ENCODE peak calls at places on chromosomes 7 and 10, in ten cellular contexts. One of them, this sample, is unnamed.

GRCh38 chr7:13352677-13353076 is 636.8 kb downstream of the ETV1 start:
- DNase-seq in prostate gland: no peak
- DNase-seq in breast epithelium: no peak
- DNase-seq in GM23338: peak; percentile 36
- DNase-seq in vagina: no peak
- DNase-seq in H1: no peak
- DNase-seq in stomach: no peak
- DNase-seq in HepG2: no peak
- DNase-seq in SK-N-SH: no peak
- DNase-seq in transverse colon: no peak
- DNase-seq in this sample: no peak

GRCh38 chr7:128076831-128077271 is 45.6 kb upstream of the LRRC4 start:
- DNase-seq in prostate gland: peak; percentile 29
- DNase-seq in breast epithelium: peak; percentile 18
- DNase-seq in GM23338: no peak
- DNase-seq in vagina: no peak
- DNase-seq in H1: no peak
- DNase-seq in stomach: peak; percentile 86
- DNase-seq in HepG2: no peak
- DNase-seq in SK-N-SH: peak; percentile 71
- DNase-seq in transverse colon: peak; percentile 85
- DNase-seq in this sample: no peak

GRCh38 chr7:90625562-90625961 is 29.4 kb downstream of the CDK14 start:
- DNase-seq in prostate gland: no peak
- DNase-seq in breast epithelium: peak; percentile 23
- DNase-seq in GM23338: peak; percentile 80
- DNase-seq in vagina: no peak
- DNase-seq in H1: no peak
- DNase-seq in stomach: no peak
- DNase-seq in HepG2: no peak
- DNase-seq in SK-N-SH: peak; percentile 49
- DNase-seq in transverse colon: peak; percentile 11
- DNase-seq in this sample: no peak

GRCh38 chr10:14571866-14572507 is 202.7 kb downstream of the FAM107B start:
- DNase-seq in prostate gland: peak; percentile 94
- DNase-seq in breast epithelium: peak; percentile 66
- DNase-seq in GM23338: no peak
- DNase-seq in vagina: no peak
- DNase-seq in H1: no peak
- DNase-seq in stomach: peak; percentile 92
- DNase-seq in HepG2: peak; percentile 96
- DNase-seq in SK-N-SH: no peak
- DNase-seq in transverse colon: no peak
- DNase-seq in this sample: no peak

GRCh38 chr10:131107970-131108369 is 203.6 kb downstream of the TCERG1L start:
- DNase-seq in prostate gland: no peak
- DNase-seq in breast epithelium: no peak
- DNase-seq in GM23338: no peak
- DNase-seq in vagina: no peak
- DNase-seq in H1: no peak
- DNase-seq in stomach: no peak
- DNase-seq in HepG2: no peak
- DNase-seq in SK-N-SH: no peak
- DNase-seq in transverse colon: no peak
- DNase-seq in this sample: no peak

GRCh38 chr7:129707910-129708490 is 96.5 kb downstream of the NRF1 start:
- DNase-seq in prostate gland: no peak
- DNase-seq in breast epithelium: no peak
- DNase-seq in GM23338: no peak
- DNase-seq in vagina: no peak
- DNase-seq in H1: no peak
- DNase-seq in stomach: no peak
- DNase-seq in HepG2: no peak
- DNase-seq in SK-N-SH: no peak
- DNase-seq in transverse colon: no peak
- DNase-seq in this sample: no peak

GRCh38 chr10:77259475-77259874 is 378.1 kb downstream of the KCNMA1 start:
- DNase-seq in prostate gland: no peak
- DNase-seq in breast epithelium: no peak
- DNase-seq in GM23338: no peak
- DNase-seq in vagina: no peak
- DNase-seq in H1: no peak
- DNase-seq in stomach: no peak
- DNase-seq in HepG2: no peak
- DNase-seq in SK-N-SH: no peak
- DNase-seq in transverse colon: no peak
- DNase-seq in this sample: no peak

GRCh38 chr7:47226688-47227087 is 355.2 kb downstream of the TNS3 start:
- DNase-seq in prostate gland: no peak
- DNase-seq in breast epithelium: no peak
- DNase-seq in GM23338: no peak
- DNase-seq in vagina: no peak
- DNase-seq in H1: no peak
- DNase-seq in stomach: no peak
- DNase-seq in HepG2: no peak
- DNase-seq in SK-N-SH: no peak
- DNase-seq in transverse colon: no peak
- DNase-seq in this sample: no peak

GRCh38 chr10:46020871-46021553 is 9.4 kb downstream of the NCOA4 start:
- DNase-seq in prostate gland: no peak
- DNase-seq in breast epithelium: no peak
- DNase-seq in GM23338: no peak
- DNase-seq in vagina: no peak
- DNase-seq in H1: no peak
- DNase-seq in stomach: no peak
- DNase-seq in HepG2: peak; percentile 92
- DNase-seq in SK-N-SH: no peak
- DNase-seq in transverse colon: no peak
- DNase-seq in this sample: no peak

GRCh38 chr7:129501760-129502707 is at the start of gene SMKR1:
- DNase-seq in prostate gland: peak; percentile 68
- DNase-seq in breast epithelium: peak; percentile 67
- DNase-seq in GM23338: peak; percentile 78
- DNase-seq in vagina: no peak
- DNase-seq in H1: peak; percentile 77
- DNase-seq in stomach: peak; percentile 88
- DNase-seq in HepG2: no peak
- DNase-seq in SK-N-SH: peak; percentile 99
- DNase-seq in transverse colon: peak; percentile 88
- DNase-seq in this sample: no peak

GRCh38 chr7:77940647-77941046 is 142.1 kb downstream of the PHTF2 start:
- DNase-seq in prostate gland: peak; percentile 12
- DNase-seq in breast epithelium: no peak
- DNase-seq in GM23338: peak; percentile 64
- DNase-seq in vagina: no peak
- DNase-seq in H1: no peak
- DNase-seq in stomach: no peak
- DNase-seq in HepG2: peak; percentile 36
- DNase-seq in SK-N-SH: peak; percentile 67
- DNase-seq in transverse colon: peak; percentile 16
- DNase-seq in this sample: peak; percentile 10

DNA sequence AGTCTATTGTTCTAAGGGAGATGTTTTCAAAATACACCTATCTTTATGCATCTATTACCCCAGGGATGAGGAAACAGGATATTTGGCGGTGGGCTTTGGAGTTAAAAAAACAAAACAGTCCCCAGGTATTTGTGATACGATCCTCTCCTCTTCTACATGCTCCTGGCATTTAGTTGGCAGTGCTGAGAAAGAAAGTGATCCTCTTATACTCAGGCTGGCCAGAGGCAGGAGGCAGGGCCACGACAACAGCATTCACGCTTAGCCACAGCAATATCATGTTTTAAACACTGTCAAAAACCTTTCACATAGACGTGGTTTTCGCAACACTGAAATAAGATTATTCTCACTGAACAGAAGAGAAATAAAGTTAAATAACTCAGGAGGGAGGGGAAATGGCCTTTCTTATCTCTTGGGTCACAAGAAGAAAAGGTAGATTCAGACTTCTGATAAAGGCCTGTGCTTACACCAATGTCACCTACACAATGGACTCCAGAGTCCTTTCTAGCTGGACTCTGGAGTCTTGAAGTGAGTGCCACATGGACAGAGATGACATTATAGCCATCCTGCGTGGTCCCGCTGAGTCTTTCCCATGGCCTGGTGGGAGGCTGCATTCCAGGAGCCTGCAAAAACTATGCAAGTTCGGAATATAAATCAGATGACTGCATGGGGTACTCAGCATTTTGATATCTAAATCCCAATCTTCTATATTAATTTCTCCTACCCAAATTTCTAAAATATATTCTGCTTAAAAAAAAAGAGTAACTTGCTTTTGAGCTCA is 88.7 kb downstream of the PIP4K2A start:
- DNase-seq in prostate gland: no peak
- DNase-seq in breast epithelium: no peak
- DNase-seq in GM23338: peak; percentile 33
- DNase-seq in vagina: no peak
- DNase-seq in H1: no peak
- DNase-seq in stomach: no peak
- DNase-seq in HepG2: peak; percentile 21
- DNase-seq in SK-N-SH: no peak
- DNase-seq in transverse colon: no peak
- DNase-seq in this sample: no peak
- H3K27ac ChIP-seq in prostate gland: no peak overlapping the region
- H3K27ac ChIP-seq in breast epithelium: peak overlapping the region; percentile 53
- H3K27ac ChIP-seq in GM23338: peak overlapping the region; percentile 46
- H3K27ac ChIP-seq in vagina: no peak overlapping the region
- H3K27ac ChIP-seq in H1: no peak overlapping the region
- H3K27ac ChIP-seq in stomach: peak overlapping the region; percentile 3
- H3K27ac ChIP-seq in HepG2: peak overlapping the region; percentile 69
- H3K27ac ChIP-seq in SK-N-SH: peak overlapping the region; percentile 80
- H3K27ac ChIP-seq in transverse colon: peak overlapping the region; percentile 7
- H3K27ac ChIP-seq in this sample: peak overlapping the region; percentile 54

GRCh38 chr7:44491229-44491628 is 771 bp upstream of the NUDCD3 start:
- DNase-seq in prostate gland: no peak
- DNase-seq in breast epithelium: no peak
- DNase-seq in GM23338: no peak
- DNase-seq in vagina: no peak
- DNase-seq in H1: no peak
- DNase-seq in stomach: no peak
- DNase-seq in HepG2: no peak
- DNase-seq in SK-N-SH: no peak
- DNase-seq in transverse colon: no peak
- DNase-seq in this sample: no peak

GRCh38 chr7:44486693-44487092 is 3.8 kb downstream of the NUDCD3 start:
- DNase-seq in prostate gland: no peak
- DNase-seq in breast epithelium: no peak
- DNase-seq in GM23338: no peak
- DNase-seq in vagina: no peak
- DNase-seq in H1: no peak
- DNase-seq in stomach: peak; percentile 28
- DNase-seq in HepG2: no peak
- DNase-seq in SK-N-SH: no peak
- DNase-seq in transverse colon: no peak
- DNase-seq in this sample: no peak

GRCh38 chr7:44488955-44489354 is 1.5 kb downstream of the NUDCD3 start:
- DNase-seq in prostate gland: no peak
- DNase-seq in breast epithelium: no peak
- DNase-seq in GM23338: no peak
- DNase-seq in vagina: no peak
- DNase-seq in H1: no peak
- DNase-seq in stomach: no peak
- DNase-seq in HepG2: no peak
- DNase-seq in SK-N-SH: no peak
- DNase-seq in transverse colon: no peak
- DNase-seq in this sample: no peak

GRCh38 chr7:44489955-44490350 is 505 bp downstream of the NUDCD3 start:
- DNase-seq in prostate gland: peak; percentile 21
- DNase-seq in breast epithelium: no peak
- DNase-seq in GM23338: no peak
- DNase-seq in vagina: no peak
- DNase-seq in H1: no peak
- DNase-seq in stomach: peak; percentile 25
- DNase-seq in HepG2: no peak
- DNase-seq in SK-N-SH: no peak
- DNase-seq in transverse colon: peak; percentile 49
- DNase-seq in this sample: no peak

GRCh38 chr7:44490351-44491200 is at the start of gene NUDCD3:
- DNase-seq in prostate gland: peak; percentile 84
- DNase-seq in breast epithelium: peak; percentile 73
- DNase-seq in GM23338: peak; percentile 90
- DNase-seq in vagina: peak; percentile 93
- DNase-seq in H1: peak; percentile 86
- DNase-seq in stomach: peak; percentile 85
- DNase-seq in HepG2: peak; percentile 75
- DNase-seq in SK-N-SH: peak; percentile 97
- DNase-seq in transverse colon: peak; percentile 87
- DNase-seq in this sample: peak; percentile 74
- TF ChIP-seq CTCF in prostate gland: no peak
- TF ChIP-seq CTCF in breast epithelium: no peak
- TF ChIP-seq CTCF in GM23338: no peak
- TF ChIP-seq CTCF in vagina: no peak
- TF ChIP-seq CTCF in H1: no peak
- TF ChIP-seq CTCF in stomach: no peak
- TF ChIP-seq CTCF in HepG2: peak; percentile 55
- TF ChIP-seq CTCF in SK-N-SH: peak; percentile 47
- TF ChIP-seq CTCF in transverse colon: no peak
- TF ChIP-seq CTCF in this sample: peak; percentile 33

GRCh38 chr7:121164247-121164646 is 164.6 kb upstream of the WNT16 start:
- DNase-seq in prostate gland: no peak
- DNase-seq in breast epithelium: no peak
- DNase-seq in GM23338: no peak
- DNase-seq in vagina: no peak
- DNase-seq in H1: no peak
- DNase-seq in stomach: no peak
- DNase-seq in HepG2: no peak
- DNase-seq in SK-N-SH: no peak
- DNase-seq in transverse colon: no peak
- DNase-seq in this sample: no peak
- TF ChIP-seq POLR2AphosphoS5 in prostate gland: no peak
- TF ChIP-seq POLR2AphosphoS5 in breast epithelium: no peak
- TF ChIP-seq POLR2AphosphoS5 in GM23338: no peak
- TF ChIP-seq POLR2AphosphoS5 in vagina: no peak
- TF ChIP-seq POLR2AphosphoS5 in H1: no peak
- TF ChIP-seq POLR2AphosphoS5 in stomach: no peak
- TF ChIP-seq POLR2AphosphoS5 in HepG2: no peak
- TF ChIP-seq POLR2AphosphoS5 in SK-N-SH: no peak
- TF ChIP-seq POLR2AphosphoS5 in transverse colon: no peak
- TF ChIP-seq POLR2AphosphoS5 in this sample: no peak

DNA sequence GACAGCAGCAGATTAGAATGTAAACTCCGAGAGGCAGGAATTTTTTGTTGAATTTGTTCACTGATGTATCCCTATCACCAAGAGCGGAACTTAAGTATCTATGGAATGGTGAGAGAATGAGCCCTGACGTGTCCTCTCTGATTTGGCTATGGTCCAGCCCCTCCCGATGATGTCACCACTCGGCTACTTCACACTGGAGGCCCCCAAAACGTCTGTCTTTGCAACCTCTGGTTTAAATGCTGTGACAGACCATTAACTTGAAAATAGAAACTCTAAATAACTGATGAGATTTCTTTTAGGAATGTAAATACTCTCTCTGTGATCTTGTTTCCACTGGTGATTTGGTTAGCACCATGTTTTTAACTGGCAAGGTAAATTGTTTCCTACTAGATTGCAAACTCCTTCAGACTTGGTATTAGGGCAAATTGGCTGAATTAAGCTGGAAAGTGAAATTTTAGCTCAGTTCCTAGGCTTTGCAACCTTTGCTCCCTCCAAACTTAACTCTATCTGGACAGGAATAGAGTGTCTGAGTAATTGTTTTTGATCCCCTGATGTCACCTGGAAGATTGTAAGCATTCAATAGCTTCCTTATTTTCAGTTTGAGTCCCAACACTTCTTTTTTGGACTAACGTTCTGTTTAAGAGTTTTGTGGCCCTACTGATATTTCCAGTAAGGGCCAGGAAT is 19.1 kb downstream of the SLC16A12 start:
- DNase-seq in prostate gland: no peak
- DNase-seq in breast epithelium: peak; percentile 46
- DNase-seq in GM23338: peak; percentile 36
- DNase-seq in vagina: no peak
- DNase-seq in H1: no peak
- DNase-seq in stomach: no peak
- DNase-seq in HepG2: no peak
- DNase-seq in SK-N-SH: no peak
- DNase-seq in transverse colon: peak; percentile 42
- DNase-seq in this sample: no peak
- H3K27ac ChIP-seq in prostate gland: no peak overlapping the region
- H3K27ac ChIP-seq in breast epithelium: no peak overlapping the region
- H3K27ac ChIP-seq in GM23338: no peak overlapping the region
- H3K27ac ChIP-seq in vagina: peak overlapping the region; percentile 4
- H3K27ac ChIP-seq in H1: no peak overlapping the region
- H3K27ac ChIP-seq in stomach: peak overlapping the region; percentile 59
- H3K27ac ChIP-seq in HepG2: no peak overlapping the region
- H3K27ac ChIP-seq in SK-N-SH: peak overlapping the region; percentile 98
- H3K27ac ChIP-seq in transverse colon: peak overlapping the region; percentile 63
- H3K27ac ChIP-seq in this sample: no peak overlapping the region

This sample was measured in Panc1.